ENCODE peak calls at places on chromosomes 3 and 15, in eight cellular contexts. Z is adrenal gland; T is left ventricle myocardium inferior; L is GM13976; U is Right ventricle myocardium superior; E is activated CD4-positive, alpha-beta T cell treated with anti-CD3 and anti-CD28 coated beads, Interleukin-2, amount 50 U/mL, for 1 hour; W is GM19239; D is foreskin fibroblast. H is an unnamed sample.

GRCh38 chr3:79018671-79019136 is 749.1 kb downstream of the ROBO1 start:
- DNase-seq in Z (peak), T (peak), L (peak), U (peak), E (no peak), W (no peak), D (peak), H (peak)

GRCh38 chr3:152298393-152299242 is 29.9 kb downstream of the MBNL1 start:
- DNase-seq in Z (peak), T (peak), L (peak), U (peak), E (peak), W (no peak), D (peak), H (no peak)

GRCh38 chr3:182740710-182741109 is 52.6 kb upstream of the ATP11B start:
- DNase-seq in Z (no peak), T (no peak), L (no peak), U (no peak), E (no peak), W (no peak), D (no peak), H (no peak)

GRCh38 chr3:129514563-129514962 is 13.9 kb upstream of the RHO start:
- DNase-seq in Z (no peak), T (no peak), L (no peak), U (no peak), E (no peak), W (no peak), D (no peak), H (no peak)

GRCh38 chr15:63544253-63545026 is 40.0 kb downstream of the USP3 start:
- DNase-seq in Z (no peak), T (no peak), L (no peak), U (no peak), E (no peak), W (no peak), D (no peak), H (no peak)

GRCh38 chr3:123338620-123339061 is 110.2 kb downstream of the ADCY5 start:
- DNase-seq in Z (no peak), T (peak), L (no peak), U (peak), E (no peak), W (no peak), D (no peak), H (no peak)

GRCh38 chr3:175311404-175311803 is 452.3 kb downstream of the NAALADL2 start:
- DNase-seq in Z (no peak), T (no peak), L (no peak), U (no peak), E (no peak), W (no peak), D (no peak), H (no peak)

GRCh38 chr3:107710851-107711250 is 188.1 kb downstream of the BBX start:
- DNase-seq in Z (peak), T (peak), L (no peak), U (peak), E (no peak), W (no peak), D (peak), H (no peak)

GRCh38 chr3:96813820-96814580 is 394 bp upstream of the EPHA6 start:
- DNase-seq in Z (peak), T (peak), L (peak), U (peak), E (no peak), W (peak), D (peak), H (peak)

H was measured in GM23338.